ENCODE peak calls at places on chromosomes 2 and 18, in four cellular contexts. I is heart left ventricle, Q is HEK293T, B is posterior cingulate gyrus. N is an unnamed sample.

GRCh38 chr18:49788327-49788908 is 24.9 kb downstream of the ACAA2 start:
- DNase-seq in I (no peak), Q (no peak), B (no peak), N (no peak)

GRCh38 chr2:181774601-181775179 is 94.4 kb upstream of the NEUROD1 start:
- DNase-seq in I (no peak), Q (no peak), B (no peak), N (no peak)

GRCh38 chr2:62038980-62039771 is 133.7 kb downstream of the COMMD1 start:
- DNase-seq in I (no peak), Q (no peak), B (no peak), N (no peak)

GRCh38 chr18:63532471-63532870 is 9.7 kb upstream of the SERPINB12 start:
- DNase-seq in I (no peak), Q (no peak), B (no peak), N (no peak)

GRCh38 chr18:63970803-63971191 is 916 bp downstream of the SERPINB8 start:
- DNase-seq in I (peak; percentile 45), Q (no peak), B (peak; percentile 38), N (no peak)

GRCh38 chr2:168316073-168316440 is 68.7 kb upstream of the STK39 start:
- DNase-seq in I (no peak), Q (no peak), B (no peak), N (no peak)

GRCh38 chr18:26268454-26268853 is 42.2 kb downstream of the TAF4B start:
- DNase-seq in I (no peak), Q (no peak), B (no peak), N (no peak)

GRCh38 chr2:123366438-123366837 is 658.6 kb upstream of the CNTNAP5 start:
- DNase-seq in I (no peak), Q (no peak), B (no peak), N (no peak)

GRCh38 chr2:58533376-58533775 is 292.3 kb upstream of the FANCL start:
- DNase-seq in I (no peak), Q (no peak), B (no peak), N (no peak)

GRCh38 chr2:73914667-73915066 is 12.0 kb upstream of the DGUOK start:
- DNase-seq in I (no peak), Q (no peak), B (no peak), N (no peak)

GRCh38 chr18:48186084-48186798 is 222.9 kb downstream of the ZBTB7C start:
- DNase-seq in I (no peak), Q (no peak), B (peak; percentile 40), N (peak; percentile 7)

GRCh38 chr18:50629148-50629631 is 69.3 kb downstream of the MAPK4 start:
- DNase-seq in I (no peak), Q (peak; percentile 37), B (no peak), N (no peak)

GRCh38 chr2:23617817-23618216 is 232.8 kb downstream of the KLHL29 start:
- DNase-seq in I (peak; percentile 68), Q (no peak), B (no peak), N (peak; percentile 40)

GRCh38 chr2:158178646-158179045 is 77.0 kb downstream of the UPP2 start:
- DNase-seq in I (no peak), Q (no peak), B (no peak), N (no peak)

GRCh38 chr2:66522591-66523379 is 87.9 kb downstream of the MEIS1 start:
- DNase-seq in I (no peak), Q (no peak), B (no peak), N (no peak)

GRCh38 chr18:69617888-69618287 is 217.2 kb downstream of the DOK6 start:
- DNase-seq in I (no peak), Q (no peak), B (no peak), N (no peak)

GRCh38 chr2:63977904-63978303 is 41.3 kb downstream of the VPS54 start:
- DNase-seq in I (no peak), Q (no peak), B (no peak), N (no peak)

GRCh38 chr2:141513853-141514252 is 617.0 kb downstream of the LRP1B start:
- DNase-seq in I (no peak), Q (no peak), B (no peak), N (no peak)

GRCh38 chr2:201959626-201960025 is 74.0 kb upstream of the FZD7 start:
- DNase-seq in I (no peak), Q (no peak), B (no peak), N (no peak)

N was measured in hippocampal formation.